ENCODE peak calls at places on chromosome 16, in seven cellular contexts. K, R, B, H, D, N and J are unnamed samples.

GRCh38 chr16:51051671-51052070 is 99.4 kb downstream of the SALL1 start:
- DNase-seq in H (no peak), N (no peak), K (no peak), B (no peak), D (no peak), R (peak), J (no peak)

GRCh38 chr16:23847938-23848337 is 12.2 kb downstream of the PRKCB start:
- DNase-seq in H (no peak), K (no peak), B (peak), R (peak), D (no peak), N (no peak), J (no peak)

GRCh38 chr16:47037396-47037745 is 63.9 kb upstream of the DNAJA2 start:
- DNase-seq in B (no peak), R (peak), N (no peak), K (peak), D (no peak), H (no peak), J (no peak)

GRCh38 chr16:68073902-68074760 is 11.0 kb upstream of the NFATC3 start:
- DNase-seq in B (no peak), N (no peak), K (no peak), H (no peak), R (no peak), D (no peak), J (no peak)

GRCh38 chr16:1194665-1195392 is 30.2 kb downstream of the TPSG1 start:
- DNase-seq in R (no peak), B (no peak), N (peak), D (no peak), H (no peak), K (peak), J (no peak)

GRCh38 chr16:66878067-66878466 is 2.2 kb upstream of the PDP2 start:
- DNase-seq in N (no peak), D (no peak), R (peak), B (peak), H (no peak), K (no peak), J (no peak)

GRCh38 chr16:67939507-67940435 is 3.1 kb upstream of the PSMB10 start:
- DNase-seq in H (no peak), K (no peak), N (no peak), R (peak), D (no peak), B (peak), J (no peak)

GRCh38 chr16:69133555-69133954 is 1.1 kb downstream of the UTP4 start:
- DNase-seq in R (no peak), N (no peak), H (no peak), K (no peak), D (no peak), B (no peak), J (no peak)

GRCh38 chr16:2751577-2752034 is 832 bp upstream of the SRRM2 start:
- DNase-seq in D (no peak), R (no peak), K (peak), H (no peak), N (peak), B (no peak), J (no peak)

GRCh38 chr16:87125206-87126155 is 191.7 kb downstream of the C16orf95 start:
- DNase-seq in H (no peak), D (no peak), N (peak), R (no peak), B (no peak), K (no peak), J (no peak)

GRCh38 chr16:22265351-22265750 is 31.9 kb upstream of the POLR3E start:
- DNase-seq in H (no peak), B (no peak), K (no peak), R (no peak), D (no peak), N (no peak), J (no peak)

GRCh38 chr16:14641877-14642276 is 9.1 kb downstream of the BFAR start:
- DNase-seq in H (no peak), R (no peak), N (no peak), K (no peak), D (no peak), B (no peak), J (no peak)

GRCh38 chr16:63702981-63703590 is 1418.8 kb downstream of the CDH11 start:
- DNase-seq in R (no peak), B (no peak), N (no peak), H (no peak), K (no peak), D (no peak), J (no peak)

GRCh38 chr16:11497851-11498289 is 88.8 kb downstream of the LITAF start:
- DNase-seq in N (no peak), B (no peak), D (no peak), K (no peak), R (no peak), H (no peak), J (no peak)

GRCh38 chr16:79933586-79933985 is 333.0 kb upstream of the MAF start:
- DNase-seq in R (no peak), H (no peak), K (no peak), B (no peak), N (no peak), D (no peak), J (no peak)